ENCODE peak calls at places on chromosomes 4 and X, in four cellular contexts. One of them, this sample, is unnamed.
A peak's percentile ranks its signal among the peaks of the same experiment; 100 is the strongest.

GRCh38 chrX:109036624-109037023 is 300.3 kb upstream of the IRS4 start:
- DNase-seq in Calu3: no peak
- DNase-seq in psoas muscle: no peak
- DNase-seq in NCI-H2029 treated with DMSO at 0.1 percent for 48 hours: no peak
- DNase-seq in this sample: no peak

GRCh38 chrX:122770581-122770980 is 413.5 kb upstream of the GRIA3 start:
- DNase-seq in psoas muscle: no peak
- DNase-seq in Calu3: no peak
- DNase-seq in NCI-H2029 treated with DMSO at 0.1 percent for 48 hours: no peak
- DNase-seq in this sample: no peak

GRCh38 chr4:155559915-155560314 is 106.7 kb upstream of the GUCY1A1 start:
- DNase-seq in NCI-H2029 treated with DMSO at 0.1 percent for 48 hours: no peak
- DNase-seq in Calu3: no peak
- DNase-seq in psoas muscle: no peak
- DNase-seq in this sample: no peak

GRCh38 chr4:19224820-19225219 is 1026.9 kb upstream of the SLIT2 start:
- DNase-seq in NCI-H2029 treated with DMSO at 0.1 percent for 48 hours: peak; percentile 14
- DNase-seq in Calu3: no peak
- DNase-seq in psoas muscle: no peak
- DNase-seq in this sample: no peak

GRCh38 chr4:184383497-184384055 is 90.8 kb downstream of the IRF2 start:
- DNase-seq in NCI-H2029 treated with DMSO at 0.1 percent for 48 hours: no peak
- DNase-seq in Calu3: peak; percentile 69
- DNase-seq in psoas muscle: no peak
- DNase-seq in this sample: no peak

GRCh38 chrX:69361286-69361926 is 142.7 kb upstream of the NALF2 start:
- DNase-seq in psoas muscle: no peak
- DNase-seq in NCI-H2029 treated with DMSO at 0.1 percent for 48 hours: no peak
- DNase-seq in Calu3: no peak
- DNase-seq in this sample: no peak

GRCh38 chrX:154593201-154593600 is 8.3 kb downstream of the CTAG1A start:
- DNase-seq in psoas muscle: no peak
- DNase-seq in Calu3: no peak
- DNase-seq in NCI-H2029 treated with DMSO at 0.1 percent for 48 hours: no peak
- DNase-seq in this sample: no peak

GRCh38 chr4:55554453-55555030 is 7.8 kb upstream of the CLOCK start:
- DNase-seq in NCI-H2029 treated with DMSO at 0.1 percent for 48 hours: no peak
- DNase-seq in psoas muscle: no peak
- DNase-seq in Calu3: no peak
- DNase-seq in this sample: no peak

GRCh38 chrX:124033821-124034220 is 72.3 kb downstream of the STAG2 start:
- DNase-seq in Calu3: no peak
- DNase-seq in NCI-H2029 treated with DMSO at 0.1 percent for 48 hours: no peak
- DNase-seq in psoas muscle: no peak
- DNase-seq in this sample: no peak

GRCh38 chr4:128220286-128221235 is 67.1 kb downstream of the PGRMC2 start:
- DNase-seq in Calu3: no peak
- DNase-seq in NCI-H2029 treated with DMSO at 0.1 percent for 48 hours: no peak
- DNase-seq in psoas muscle: no peak
- DNase-seq in this sample: no peak

GRCh38 chrX:264634-265455 is 16.3 kb upstream of the PLCXD1 start:
- DNase-seq in NCI-H2029 treated with DMSO at 0.1 percent for 48 hours: no peak
- DNase-seq in psoas muscle: peak; percentile 3
- DNase-seq in Calu3: no peak
- DNase-seq in this sample: no peak

GRCh38 chr4:85491527-85491926 is 16.6 kb downstream of the ARHGAP24 start:
- DNase-seq in Calu3: no peak
- DNase-seq in NCI-H2029 treated with DMSO at 0.1 percent for 48 hours: no peak
- DNase-seq in psoas muscle: no peak
- DNase-seq in this sample: no peak

GRCh38 chrX:104307341-104307740 is 52.6 kb upstream of the ESX1 start:
- DNase-seq in NCI-H2029 treated with DMSO at 0.1 percent for 48 hours: no peak
- DNase-seq in Calu3: no peak
- DNase-seq in psoas muscle: no peak
- DNase-seq in this sample: no peak